ENCODE peak calls at places on chromosomes 3 and 15, in five cellular contexts. K is HTR-8/SVneo, B is iPS-NIHi11, L is endothelial cell, U is ELF-1. N is an unnamed sample.

GRCh38 chr3:171614318-171614967 is 154.2 kb upstream of the TNIK start:
- DNase-seq in K (peak; percentile 28), B (peak; percentile 78), L (peak; percentile 63), U (peak; percentile 71), N (peak; percentile 67)

GRCh38 chr3:120909602-120909878 is 1.5 kb downstream of the STXBP5L start:
- DNase-seq in K (no peak), B (no peak), L (peak; percentile 45), U (peak; percentile 3), N (peak; percentile 24)

GRCh38 chr15:75641603-75642002 is 1.6 kb upstream of the IMP3 start:
- DNase-seq in K (no peak), B (no peak), L (no peak), U (no peak), N (no peak)

GRCh38 chr3:33057320-33058298 is 39.3 kb downstream of the GLB1 start:
- DNase-seq in K (no peak), B (no peak), L (no peak), U (no peak), N (no peak)

GRCh38 chr3:47016086-47016933 is 36.8 kb downstream of the NBEAL2 start:
- DNase-seq in K (no peak), B (no peak), L (no peak), U (no peak), N (no peak)

GRCh38 chr3:151384741-151385174 is at the start of gene P2RY12:
- DNase-seq in K (no peak), B (no peak), L (no peak), U (no peak), N (no peak)

GRCh38 chr3:10353661-10354372 is 32.9 kb upstream of the SEC13 start:
- DNase-seq in K (no peak), B (no peak), L (no peak), U (no peak), N (no peak)

GRCh38 chr15:51669381-51669780 is 11.9 kb upstream of the SCG3 start:
- DNase-seq in K (no peak), B (no peak), L (no peak), U (no peak), N (no peak)

GRCh38 chr15:80461370-80462060 is 57.3 kb downstream of the ARNT2 start:
- DNase-seq in K (no peak), B (no peak), L (no peak), U (no peak), N (no peak)

GRCh38 chr3:180265551-180265950 is 228.8 kb upstream of the PEX5L start:
- DNase-seq in K (no peak), B (no peak), L (no peak), U (no peak), N (no peak)

GRCh38 chr15:88334436-88334835 is 77.9 kb upstream of the NTRK3 start:
- DNase-seq in K (no peak), B (no peak), L (no peak), U (no peak), N (no peak)

GRCh38 chr15:97968380-97968779 is 7.9 kb downstream of the ARRDC4 start:
- DNase-seq in K (no peak), B (no peak), L (no peak), U (no peak), N (no peak)

GRCh38 chr15:71359246-71359645 is 244.0 kb downstream of the THSD4 start:
- DNase-seq in K (no peak), B (no peak), L (no peak), U (no peak), N (no peak)

GRCh38 chr15:78408961-78409360 is 29.1 kb upstream of the IREB2 start:
- DNase-seq in K (no peak), B (no peak), L (no peak), U (no peak), N (no peak)

GRCh38 chr3:41684802-41685740 is 276.8 kb downstream of the ULK4 start:
- DNase-seq in K (no peak), B (no peak), L (no peak), U (no peak), N (peak; percentile 11)

GRCh38 chr15:65338823-65339222 is 34.3 kb downstream of the RNU5B-1 start:
- DNase-seq in K (no peak), B (no peak), L (no peak), U (no peak), N (no peak)

GRCh38 chr3:126245811-126246727 is 65.7 kb upstream of the ALDH1L1 start:
- DNase-seq in K (no peak), B (peak; percentile 74), L (peak; percentile 60), U (peak; percentile 29), N (peak; percentile 72)

GRCh38 chr3:88059380-88060160 is 515 bp downstream of the ZNF654 start:
- DNase-seq in K (peak; percentile 11), B (peak; percentile 10), L (no peak), U (no peak), N (peak; percentile 47)

N was measured in neural progenitor cell.